ENCODE peak calls at places on chromosomes 4 and X, in four cellular contexts. W is MG63; L is cardiac muscle cell; Z is Jurkat, Clone E6-1. F is an unnamed sample.

GRCh38 chrX:54288277-54288676 is 69.6 kb downstream of the WNK3 start:
- DNase-seq in L (no peak), W (no peak), Z (no peak), F (no peak)

GRCh38 chr4:1241936-1242505 is 6.9 kb downstream of the CTBP1 start:
- DNase-seq in L (no peak), Z (no peak), W (no peak), F (no peak)

GRCh38 chr4:8910100-8910821 is 38.6 kb upstream of the HMX1 start:
- DNase-seq in Z (no peak), W (no peak), L (no peak), F (no peak)

GRCh38 chrX:45747905-45748304 is 547.2 kb upstream of the DIPK2B start:
- DNase-seq in L (no peak), Z (no peak), W (no peak), F (no peak)

GRCh38 chr4:15756361-15756861 is 21.7 kb upstream of the CD38 start:
- DNase-seq in Z (peak; percentile 97), L (no peak), W (peak; percentile 43), F (peak; percentile 67)

GRCh38 chr4:182093947-182094346 is 149.3 kb upstream of the TENM3 start:
- DNase-seq in W (no peak), Z (no peak), L (no peak), F (no peak)

GRCh38 chr4:7001271-7001670 is 41.9 kb upstream of the TADA2B start:
- DNase-seq in W (no peak), L (no peak), Z (no peak), F (no peak)

GRCh38 chrX:139877710-139878414 is 55.0 kb downstream of the ATP11C start:
- DNase-seq in Z (no peak), L (no peak), W (peak; percentile 43), F (no peak)

GRCh38 chr4:75168548-75168947 is 235.6 kb downstream of the PARM1 start:
- DNase-seq in W (no peak), Z (no peak), L (no peak), F (no peak)

GRCh38 chr4:157012296-157012695 is 40.7 kb upstream of the PDGFC start:
- DNase-seq in Z (no peak), L (no peak), W (no peak), F (no peak)

GRCh38 chr4:157012781-157013180 is 41.2 kb upstream of the PDGFC start:
- DNase-seq in Z (no peak), L (no peak), W (no peak), F (no peak)

GRCh38 chr4:157013656-157014055 is 42.1 kb upstream of the PDGFC start:
- DNase-seq in L (no peak), Z (no peak), W (no peak), F (no peak)

GRCh38 chr4:157018920-157019490 is 47.4 kb upstream of the PDGFC start:
- DNase-seq in L (no peak), Z (no peak), W (no peak), F (no peak)

DNA sequence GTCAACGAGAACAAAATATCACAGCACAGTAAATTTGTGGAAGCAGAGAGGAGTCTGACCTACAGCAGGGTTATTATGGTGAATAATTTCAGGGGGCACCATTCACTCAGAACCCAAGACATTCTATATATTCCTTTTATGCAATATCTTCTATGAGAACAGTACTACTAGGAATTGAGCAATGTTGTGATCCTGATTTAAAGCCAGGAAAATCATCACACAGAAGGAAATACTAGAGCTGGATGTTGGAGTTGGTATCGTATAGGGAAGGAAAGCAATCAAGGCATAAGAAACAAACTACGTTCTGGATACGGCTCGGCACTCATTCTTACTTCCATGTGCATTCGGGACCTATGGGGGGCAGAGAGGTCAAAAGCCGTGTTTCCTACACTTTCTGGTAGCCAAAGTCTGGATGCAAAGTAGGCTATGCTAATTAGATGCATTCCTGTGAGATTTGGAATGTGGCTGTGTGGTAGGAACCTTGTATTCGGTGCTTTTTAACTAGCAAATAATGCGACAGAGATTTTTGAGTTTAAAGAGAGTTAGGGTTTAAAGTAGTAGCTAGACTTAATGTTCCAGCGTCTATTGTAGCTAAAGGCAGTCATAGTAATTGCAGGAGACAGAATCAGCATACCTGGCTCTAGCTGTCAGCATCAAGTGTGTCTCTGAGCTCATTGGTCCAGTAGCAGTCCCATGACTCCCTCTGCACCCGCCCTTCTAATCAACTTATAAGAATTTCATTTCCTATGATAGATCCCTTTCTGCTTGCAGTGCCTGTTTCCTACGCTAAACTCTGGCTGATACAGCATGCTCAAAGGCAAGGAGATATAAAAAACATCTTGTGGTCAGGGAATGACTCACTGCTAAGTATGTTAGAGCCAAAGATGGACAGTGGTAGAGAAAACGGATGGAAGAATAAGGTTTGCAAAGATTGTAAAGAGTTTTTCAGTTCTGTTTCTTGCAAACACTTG is 43.3 kb upstream of the PDGFC start:
- DNase-seq in W (peak; percentile 73), L (no peak), Z (no peak), F (no peak)
- H3K4me3 ChIP-seq in W (no peak overlapping the region), L (no peak overlapping the region), Z (no peak overlapping the region), F (no peak overlapping the region)

DNA sequence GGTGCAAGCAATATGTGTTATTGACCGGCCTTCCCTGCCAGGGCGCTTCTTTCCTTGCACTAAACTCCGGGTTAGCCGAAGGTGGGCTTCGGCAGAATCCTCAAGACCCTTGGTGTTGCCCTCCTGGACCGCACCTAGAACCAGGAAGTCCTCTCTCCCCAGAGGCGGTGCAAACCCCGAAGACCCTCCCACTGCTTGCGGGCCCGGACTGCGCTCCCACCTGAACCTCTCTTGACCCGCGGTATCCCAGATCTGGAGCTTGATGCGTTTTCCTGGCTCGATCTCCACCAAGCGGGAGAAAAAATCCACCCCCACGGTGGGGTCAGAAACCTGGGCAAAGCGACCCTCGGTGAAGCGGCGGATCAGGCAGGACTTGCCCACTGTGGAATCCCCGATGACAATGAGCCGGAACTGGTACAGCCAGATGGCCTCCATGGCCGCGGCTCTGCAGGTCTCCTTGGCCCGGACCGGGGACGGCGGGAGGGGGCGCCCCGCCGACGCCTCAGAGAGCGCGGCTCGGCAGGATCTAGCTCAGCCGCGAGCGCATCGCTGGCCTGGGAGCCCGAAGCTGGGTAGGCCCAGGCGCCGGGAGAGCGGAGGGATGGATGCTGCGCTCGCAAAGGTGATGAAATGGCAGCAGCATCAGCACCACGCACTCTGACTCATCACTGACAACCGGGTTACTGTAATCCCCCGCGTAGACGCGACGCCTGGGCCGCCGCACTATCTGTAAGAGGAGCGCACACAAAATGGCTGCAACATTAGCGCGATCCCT is at the start of gene RAB39B:
- DNase-seq in L (peak; percentile 53), W (peak; percentile 68), Z (peak; percentile 72), F (peak; percentile 76)
- H3K4me3 ChIP-seq in L (peak within 1 kb of the TSS; percentile 52), W (peak within 1 kb of the TSS; percentile 50), Z (peak within 1 kb of the TSS; percentile 73), F (peak within 1 kb of the TSS; percentile 80)

DNA sequence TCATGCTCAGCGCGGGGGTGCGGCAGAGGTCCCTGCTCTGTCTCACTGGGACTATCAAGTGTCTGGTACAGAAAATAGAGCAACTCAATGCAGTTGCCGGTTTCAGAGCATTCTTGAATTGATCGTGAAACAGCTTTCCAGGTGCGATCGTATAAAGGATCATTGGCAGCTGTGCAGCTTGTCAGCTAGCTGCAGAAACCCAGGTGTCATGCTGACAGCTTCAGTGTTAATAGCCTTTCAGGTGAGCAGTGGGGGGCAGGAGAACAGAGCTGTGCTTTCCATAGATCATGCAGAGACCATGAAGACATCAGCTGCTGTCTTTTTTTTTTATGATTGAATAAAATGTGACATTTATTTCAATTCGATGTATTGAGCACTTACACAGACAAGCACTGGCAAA is 583.9 kb downstream of the NLGN4X start:
- DNase-seq in L (no peak), W (no peak), Z (no peak), F (peak; percentile 46)
- H3K4me3 ChIP-seq in L (no peak overlapping the region), W (no peak overlapping the region), Z (no peak overlapping the region), F (no peak overlapping the region)

DNA sequence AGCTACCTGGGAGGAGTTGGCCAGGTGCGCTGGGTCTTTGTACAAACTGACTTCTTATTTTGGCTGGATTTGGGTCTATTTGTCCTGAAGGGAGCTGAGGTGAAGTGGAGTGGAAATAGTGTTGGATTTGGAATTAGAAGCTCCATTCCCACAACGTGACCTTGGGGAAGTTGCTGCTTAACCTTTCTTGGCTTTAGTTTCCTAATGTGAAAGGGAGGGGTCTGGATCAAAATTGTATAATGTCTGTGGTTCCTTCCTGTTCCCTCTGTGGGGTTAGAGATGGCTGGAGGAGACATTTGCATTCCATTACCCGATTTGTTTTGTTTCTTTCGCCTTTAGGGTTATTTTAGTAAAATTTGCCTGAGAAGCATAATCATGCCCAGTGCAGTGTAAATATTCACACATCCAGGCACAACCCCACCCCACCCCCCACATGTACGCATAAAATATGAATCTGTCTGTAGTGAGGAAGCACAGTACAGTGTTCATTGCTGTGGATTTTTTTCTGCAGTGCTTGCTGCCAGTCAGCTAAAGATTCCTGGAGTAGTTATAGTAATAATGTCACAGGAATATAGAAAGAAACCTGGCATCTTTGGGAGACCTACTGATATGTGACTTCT is 21.5 kb downstream of the JADE1 start:
- DNase-seq in L (no peak), Z (no peak), W (no peak), F (peak; percentile 49)
- H3K4me3 ChIP-seq in L (no peak overlapping the region), Z (no peak overlapping the region), W (no peak overlapping the region), F (peak overlapping the region; percentile 41)

GRCh38 chr4:163343604-163344146 is at the start of gene NPY5R:
- DNase-seq in L (peak; percentile 54), Z (no peak), W (peak; percentile 13), F (no peak)
- H3K4me3 ChIP-seq in L (peak within 1 kb of the TSS; percentile 60), Z (no peak within 1 kb of the TSS), W (peak within 1 kb of the TSS; percentile 30), F (no peak within 1 kb of the TSS)

GRCh38 chrX:153766098-153766817 is 2.2 kb downstream of the PLXNB3 start:
- DNase-seq in Z (peak; percentile 45), W (peak; percentile 66), L (peak; percentile 13), F (peak; percentile 56)
- H3K4me3 ChIP-seq in Z (peak overlapping the region; percentile 27), W (peak overlapping the region; percentile 48), L (no peak overlapping the region), F (no peak overlapping the region)

GRCh38 chr4:66893807-66894206 is 651.5 kb downstream of the CENPC start:
- DNase-seq in Z (no peak), L (no peak), W (no peak), F (no peak)

GRCh38 chr4:66899422-66900065 is 645.8 kb downstream of the CENPC start:
- DNase-seq in Z (no peak), L (no peak), W (no peak), F (no peak)
- H3K4me3 ChIP-seq in Z (no peak overlapping the region), L (no peak overlapping the region), W (no peak overlapping the region), F (no peak overlapping the region)

DNA sequence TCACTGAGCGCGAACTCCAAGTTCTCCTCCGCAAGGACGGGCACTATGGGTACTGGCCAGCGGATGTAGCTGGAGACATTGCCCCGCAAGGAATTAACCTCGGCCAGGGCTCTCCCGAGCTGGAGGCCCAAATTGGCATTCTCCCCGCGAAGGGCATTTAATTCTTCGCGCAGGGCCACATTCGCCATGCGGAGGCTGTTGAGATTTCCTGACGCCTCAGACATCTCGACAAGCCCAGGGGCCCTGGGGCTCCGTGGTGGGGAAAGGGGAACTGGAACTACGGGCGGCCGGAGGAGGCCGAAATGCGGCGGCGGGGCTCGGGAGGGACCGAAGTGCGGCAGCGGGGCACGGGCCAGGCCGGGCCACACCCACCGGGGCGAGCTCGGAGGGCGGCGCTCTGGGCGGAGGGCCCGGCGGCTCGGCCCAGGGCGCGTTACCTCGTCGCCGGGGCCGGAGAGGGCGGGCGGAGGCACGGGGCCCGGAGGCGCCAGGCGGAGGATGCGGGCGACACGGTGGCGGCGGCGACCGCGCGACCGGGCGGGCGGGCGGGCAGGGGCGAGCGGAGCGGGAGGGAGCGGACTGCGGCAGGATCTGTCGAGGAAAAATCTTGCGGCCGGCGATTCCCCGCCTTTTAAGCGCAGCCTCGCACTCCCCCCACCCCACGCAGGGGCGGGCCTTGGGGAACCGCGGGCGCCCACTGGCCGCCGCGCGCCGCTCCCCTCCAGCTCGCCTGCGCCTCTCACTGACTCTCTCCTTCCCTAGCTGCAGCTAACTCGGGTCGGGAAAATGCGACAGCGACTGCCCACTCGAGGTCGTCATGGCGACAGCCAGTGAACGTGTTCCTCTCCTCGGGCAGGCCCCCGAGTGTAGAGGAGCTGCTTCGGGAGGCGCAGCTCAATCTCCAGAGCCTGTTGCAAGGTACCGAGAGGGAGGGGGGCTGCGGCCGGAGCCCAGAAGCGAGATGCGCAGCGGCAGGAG is at the start of gene RTL5:
- DNase-seq in L (peak; percentile 92), Z (peak; percentile 22), W (peak; percentile 71), F (no peak)
- H3K4me3 ChIP-seq in L (peak within 1 kb of the TSS; percentile 51), Z (peak within 1 kb of the TSS; percentile 21), W (peak within 1 kb of the TSS; percentile 29), F (no peak within 1 kb of the TSS)

F was measured in OCI-LY7.